ENCODE peak calls at places on chromosomes 16 and 17, in eight cellular contexts. L, Y, S, G, O, Z, X and C are unnamed samples.

GRCh38 chr17:8117980-8118768 is at the start of gene ALOXE3:
- DNase-seq in L (peak), Y (peak), S (no peak), G (no peak), O (peak), Z (peak), X (peak), C (peak)

GRCh38 chr17:1929896-1930750 is 95.0 kb downstream of the RTN4RL1 start:
- DNase-seq in L (no peak), Y (no peak), S (no peak), G (no peak), O (no peak), Z (no peak), X (peak), C (no peak)

GRCh38 chr17:7834554-7834890 is 505 bp downstream of the KDM6B start:
- DNase-seq in L (peak), Y (no peak), S (no peak), G (peak), O (peak), Z (peak), X (no peak), C (no peak)

GRCh38 chr16:53417011-53417410 is 17.3 kb upstream of the RBL2 start:
- DNase-seq in L (no peak), Y (peak), S (no peak), G (no peak), O (peak), Z (peak), X (no peak), C (peak)

GRCh38 chr17:30236807-30237206 is 1.3 kb upstream of the SLC6A4 start:
- DNase-seq in L (peak), Y (peak), S (no peak), G (peak), O (peak), Z (peak), X (peak), C (peak)

GRCh38 chr17:57870283-57870635 is 20.4 kb upstream of the MRPS23 start:
- DNase-seq in L (no peak), Y (peak), S (no peak), G (no peak), O (peak), Z (peak), X (no peak), C (no peak)

GRCh38 chr16:73204359-73205152 is 156.6 kb upstream of the ZFHX3 start:
- DNase-seq in L (no peak), Y (no peak), S (no peak), G (no peak), O (no peak), Z (no peak), X (no peak), C (no peak)

GRCh38 chr17:6576038-6576437 is 19.7 kb upstream of the PITPNM3 start:
- DNase-seq in L (peak), Y (no peak), S (no peak), G (no peak), O (no peak), Z (no peak), X (no peak), C (no peak)

GRCh38 chr17:77829871-77830799 is 128.4 kb upstream of the TNRC6C start:
- DNase-seq in L (no peak), Y (peak), S (peak), G (peak), O (peak), Z (peak), X (peak), C (peak)

GRCh38 chr16:85088570-85089214 is 23.6 kb downstream of the CIBAR2 start:
- DNase-seq in L (peak), Y (no peak), S (no peak), G (no peak), O (no peak), Z (no peak), X (no peak), C (no peak)

GRCh38 chr16:13436641-13437423 is 483.1 kb upstream of the ERCC4 start:
- DNase-seq in L (no peak), Y (peak), S (peak), G (no peak), O (peak), Z (no peak), X (no peak), C (no peak)

GRCh38 chr17:44900894-44901293 is 1.6 kb upstream of the EFTUD2 start:
- DNase-seq in L (no peak), Y (peak), S (peak), G (no peak), O (peak), Z (peak), X (no peak), C (peak)

GRCh38 chr16:85785927-85786326 is 13.4 kb downstream of the EMC8 start:
- DNase-seq in L (no peak), Y (peak), S (no peak), G (no peak), O (no peak), Z (peak), X (no peak), C (no peak)

GRCh38 chr17:13967416-13967815 is 101.9 kb upstream of the COX10 start:
- DNase-seq in L (no peak), Y (no peak), S (no peak), G (no peak), O (no peak), Z (no peak), X (no peak), C (no peak)

GRCh38 chr17:74117999-74118421 is 85.5 kb upstream of the RPL38 start:
- DNase-seq in L (peak), Y (no peak), S (no peak), G (no peak), O (no peak), Z (no peak), X (peak), C (no peak)

GRCh38 chr17:20706752-20707372 is 127.3 kb downstream of the CDRT15L2 start:
- DNase-seq in L (no peak), Y (no peak), S (no peak), G (no peak), O (peak), Z (no peak), X (no peak), C (no peak)

GRCh38 chr17:79950306-79950705 is 85.4 kb downstream of the TBC1D16 start:
- DNase-seq in L (peak), Y (no peak), S (no peak), G (peak), O (no peak), Z (no peak), X (peak), C (no peak)

GRCh38 chr16:69131167-69131748 is 1.1 kb downstream of the CHTF8 start:
- DNase-seq in L (no peak), Y (no peak), S (no peak), G (no peak), O (peak), Z (no peak), X (peak), C (no peak)

GRCh38 chr17:7508150-7508549 is 24.0 kb downstream of the POLR2A start:
- DNase-seq in L (no peak), Y (no peak), S (no peak), G (no peak), O (no peak), Z (no peak), X (no peak), C (no peak)

GRCh38 chr17:32461853-32462617 is 17.7 kb downstream of the PSMD11 start:
- DNase-seq in L (no peak), Y (peak), S (peak), G (no peak), O (peak), Z (peak), X (peak), C (peak)

GRCh38 chr16:54437921-54438320 is 151.3 kb upstream of the IRX3 start:
- DNase-seq in L (peak), Y (no peak), S (no peak), G (no peak), O (no peak), Z (no peak), X (no peak), C (no peak)

GRCh38 chr17:67467500-67468481 is 90.7 kb downstream of the PITPNC1 start:
- DNase-seq in L (peak), Y (peak), S (no peak), G (no peak), O (no peak), Z (no peak), X (no peak), C (no peak)

GRCh38 chr17:76529643-76530488 is 7.6 kb downstream of the CYGB start:
- DNase-seq in L (peak), Y (peak), S (no peak), G (peak), O (peak), Z (peak), X (peak), C (peak)

GRCh38 chr17:80354381-80354780 is 60.6 kb upstream of the ENDOV start:
- DNase-seq in L (no peak), Y (no peak), S (no peak), G (no peak), O (no peak), Z (no peak), X (no peak), C (no peak)

GRCh38 chr17:773467-774319 is 8.4 kb downstream of the GLOD4 start:
- DNase-seq in L (peak), Y (no peak), S (no peak), G (no peak), O (no peak), Z (no peak), X (peak), C (no peak)

GRCh38 chr16:50476486-50477260 is 71.5 kb upstream of the NKD1 start:
- DNase-seq in L (peak), Y (no peak), S (no peak), G (no peak), O (no peak), Z (no peak), X (no peak), C (no peak)

GRCh38 chr16:3509470-3509928 is 8.7 kb downstream of the CLUAP1 start:
- DNase-seq in L (peak), Y (no peak), S (peak), G (no peak), O (no peak), Z (no peak), X (no peak), C (no peak)

GRCh38 chr16:66940236-66940635 is 4.9 kb downstream of the CES2 start:
- DNase-seq in L (no peak), Y (no peak), S (no peak), G (no peak), O (no peak), Z (no peak), X (no peak), C (no peak)

DNA sequence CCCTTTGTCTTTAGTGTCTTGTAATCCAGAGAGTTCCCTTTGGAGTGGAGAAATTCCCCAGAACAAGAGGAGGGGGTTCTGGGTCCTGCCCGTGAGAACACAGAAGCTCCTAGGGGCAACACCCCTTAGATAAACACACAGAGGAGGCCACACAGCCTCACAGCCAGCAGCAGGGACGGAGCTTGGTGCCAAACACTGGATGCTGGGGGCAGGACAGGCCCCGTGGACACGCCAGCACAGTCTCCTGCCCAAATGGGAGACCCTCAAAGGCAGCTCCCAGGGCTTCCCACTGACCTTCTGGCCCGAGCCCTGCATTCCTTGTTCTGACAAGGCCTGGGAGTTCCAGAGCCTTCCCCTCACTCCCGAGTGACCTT is 31.8 kb upstream of the JPH3 start:
- DNase-seq in L (no peak), Y (no peak), S (no peak), G (no peak), O (no peak), Z (no peak), X (no peak), C (no peak)
- H3K4me3 ChIP-seq in L (no peak), Y (no peak), S (no peak), G (no peak), O (no peak), Z (no peak), X (no peak), C (no peak)

DNA sequence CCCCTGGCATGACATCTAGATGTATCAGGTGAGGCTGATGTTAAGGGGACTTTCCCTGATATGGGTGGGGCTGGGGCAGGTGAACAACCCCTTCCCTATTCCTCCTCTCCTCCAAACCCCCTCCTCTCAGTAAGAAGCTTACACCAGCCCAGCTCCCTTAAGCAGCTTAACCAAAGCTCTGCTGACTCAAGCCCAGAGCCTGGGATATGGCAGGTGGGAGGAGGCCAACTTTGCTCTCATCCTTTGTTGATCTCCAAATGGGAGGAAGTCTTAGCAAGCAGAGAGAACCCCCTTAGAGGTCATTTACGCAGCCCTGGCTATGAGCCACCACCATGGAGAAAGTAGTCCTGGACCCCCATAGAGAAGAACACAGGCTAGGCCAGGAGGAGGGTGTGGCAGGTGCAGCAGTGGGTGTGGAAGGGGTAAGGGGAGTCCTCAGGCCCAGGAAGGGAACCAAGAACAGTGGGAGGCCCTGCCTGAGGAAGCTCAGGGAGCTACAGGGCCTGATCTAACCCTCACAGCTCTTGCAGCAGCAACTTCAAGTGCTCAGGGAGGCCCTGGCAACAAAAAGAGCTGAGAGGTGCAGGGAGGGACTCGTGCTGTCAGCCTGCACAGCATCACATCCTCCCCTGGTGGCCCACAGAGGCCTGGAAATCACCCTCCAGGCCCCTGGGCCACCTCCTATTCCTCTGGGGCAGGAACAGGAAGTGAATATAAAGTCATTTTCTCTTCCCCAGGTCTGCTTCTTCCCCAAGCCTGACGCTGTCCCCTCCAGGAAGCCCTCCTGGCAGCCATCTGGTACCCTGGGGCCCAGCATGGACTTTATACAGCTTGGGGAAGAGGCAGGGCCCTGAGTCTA is 2.9 kb downstream of the UNC119 start:
- DNase-seq in L (no peak), Y (no peak), S (no peak), G (no peak), O (no peak), Z (no peak), X (peak), C (no peak)
- TF ChIP-seq CTCF in L (no peak), Y (no peak), S (no peak), G (no peak), O (no peak), Z (no peak), X (no peak), C (no peak)

GRCh38 chr17:29160253-29160652 is 19.9 kb downstream of the MYO18A start:
- DNase-seq in L (no peak), Y (no peak), S (no peak), G (no peak), O (no peak), Z (no peak), X (no peak), C (no peak)

GRCh38 chr17:29158515-29159275 is 21.5 kb downstream of the MYO18A start:
- DNase-seq in L (no peak), Y (peak), S (peak), G (no peak), O (peak), Z (no peak), X (no peak), C (peak)

GRCh38 chr17:29157310-29157709 is 22.9 kb downstream of the MYO18A start:
- DNase-seq in L (no peak), Y (no peak), S (no peak), G (no peak), O (no peak), Z (no peak), X (no peak), C (no peak)

GRCh38 chr17:29158096-29158495 is 22.1 kb downstream of the MYO18A start:
- DNase-seq in L (no peak), Y (no peak), S (peak), G (no peak), O (peak), Z (no peak), X (no peak), C (no peak)

DNA sequence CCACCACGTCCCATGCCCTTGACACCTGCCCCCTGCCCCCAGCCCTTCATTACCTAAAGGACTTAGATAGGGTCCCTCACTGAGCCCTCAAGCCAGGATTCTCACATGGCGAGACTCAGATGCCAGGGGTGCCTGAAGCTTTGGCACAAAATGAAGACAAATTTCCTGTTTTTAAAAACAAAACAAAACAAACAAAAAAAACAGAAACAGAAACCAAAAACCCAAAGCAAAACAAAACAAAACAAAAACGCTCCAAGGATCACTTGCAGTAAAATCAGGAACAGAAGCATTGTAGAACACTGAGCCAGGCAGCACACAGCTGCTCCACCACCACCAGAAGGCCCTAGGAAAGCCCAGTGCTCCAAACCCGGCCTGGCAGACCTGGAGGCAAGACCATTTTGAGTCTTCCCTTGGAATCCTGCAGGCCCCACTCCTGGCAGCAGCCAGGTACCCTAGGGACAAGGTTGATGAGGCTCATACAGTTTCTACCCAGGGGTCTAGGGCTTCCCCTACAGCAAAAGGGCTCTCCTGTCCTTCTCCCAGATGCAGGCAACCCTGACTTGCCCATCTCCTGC is 20.8 kb downstream of the MYO18A start:
- DNase-seq in L (no peak), Y (no peak), S (no peak), G (no peak), O (peak), Z (no peak), X (no peak), C (no peak)
- H3K4me3 ChIP-seq in L (no peak), Y (no peak), S (no peak), G (no peak), O (peak), Z (no peak), X (no peak), C (no peak)

GRCh38 chr16:30659507-30660423 is 1.5 kb downstream of the FBRS start:
- DNase-seq in L (no peak), Y (peak), S (no peak), G (no peak), O (no peak), Z (peak), X (peak), C (no peak)
- TF ChIP-seq CTCF in L (no peak), Y (peak), S (peak), G (no peak), O (no peak), Z (no peak), X (no peak), C (no peak)

DNA sequence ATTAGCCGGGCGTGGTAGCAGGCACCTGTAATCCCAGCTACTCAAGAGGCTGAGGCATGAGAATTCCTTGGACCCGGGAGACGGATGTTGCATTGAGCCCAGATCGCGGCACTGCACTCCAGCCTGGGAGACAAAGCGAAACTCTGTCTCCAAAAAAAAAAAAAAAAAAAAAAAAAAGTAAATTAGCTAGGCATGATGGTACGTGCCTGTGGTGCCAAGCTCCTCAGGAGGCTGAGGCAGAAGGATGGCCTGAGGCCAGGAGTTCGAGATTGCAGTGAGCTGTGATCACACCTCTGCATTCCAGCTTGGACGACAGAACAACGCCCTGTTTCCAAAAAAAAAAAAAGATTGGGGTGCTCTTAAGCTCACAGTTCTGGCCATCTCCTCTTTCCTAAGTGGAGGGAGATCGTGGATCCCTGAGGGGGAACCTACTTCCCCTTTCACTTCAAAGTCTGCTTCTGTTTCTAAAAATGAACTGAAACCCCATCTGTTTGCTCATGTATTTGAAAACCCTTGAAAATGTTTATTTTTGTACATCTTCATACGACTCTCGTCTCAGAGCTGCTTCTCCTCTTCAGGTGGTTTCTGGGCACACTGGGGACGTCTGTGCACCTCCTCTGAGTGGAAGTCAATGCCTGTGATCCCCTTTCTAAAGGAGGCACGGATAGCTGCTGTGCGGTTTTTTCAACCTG is 138.7 kb downstream of the PRKCA start:
- DNase-seq in L (no peak), Y (no peak), S (no peak), G (no peak), O (no peak), Z (no peak), X (no peak), C (no peak)
- H3K4me3 ChIP-seq in L (no peak), Y (no peak), S (no peak), G (no peak), O (no peak), Z (no peak), X (no peak), C (no peak)

DNA sequence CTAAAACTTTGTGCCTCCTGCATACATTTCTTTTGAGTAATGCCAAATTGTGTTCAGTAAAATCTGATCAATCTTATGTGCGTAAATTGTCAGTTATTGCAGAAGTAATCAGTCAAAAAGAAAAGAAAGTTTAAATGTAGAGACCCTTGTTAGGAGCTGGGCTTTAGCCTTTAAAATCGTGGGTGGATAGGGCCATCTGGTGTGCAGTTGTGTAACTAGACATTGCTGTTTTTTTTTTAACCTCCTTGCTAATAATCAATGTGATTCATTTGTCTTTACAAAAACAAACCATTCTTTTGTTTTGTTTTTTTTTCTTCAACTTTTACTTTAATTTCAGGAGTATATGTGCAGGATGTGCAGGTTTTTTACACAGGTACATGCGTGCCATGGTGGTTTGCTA is 5.3 kb upstream of the WWOX start:
- DNase-seq in L (no peak), Y (no peak), S (no peak), G (no peak), O (peak), Z (no peak), X (no peak), C (no peak)
- TF ChIP-seq CTCF in L (no peak), Y (no peak), S (no peak), G (peak), O (peak), Z (no peak), X (peak), C (no peak)

GRCh38 chr16:1991588-1992474 is 2.1 kb downstream of the SYNGR3 start:
- DNase-seq in L (peak), Y (peak), S (peak), G (peak), O (peak), Z (peak), X (peak), C (peak)
- H3K4me3 ChIP-seq in L (no peak), Y (peak), S (peak), G (peak), O (peak), Z (no peak), X (peak), C (peak)